ENCODE peak calls at places on chromosome 22, in seven cellular contexts. M, N, G, U, C, L and O are unnamed samples.

GRCh38 chr22:44330727-44331660 is 18.2 kb upstream of the SHISAL1 start:
- DNase-seq in L (no peak), U (no peak), M (no peak), C (no peak), N (peak), G (no peak), O (no peak)

GRCh38 chr22:19826619-19826950 is 28.1 kb downstream of the GNB1L start:
- DNase-seq in L (no peak), M (no peak), U (no peak), G (no peak), C (no peak), N (no peak), O (no peak)

GRCh38 chr22:27192135-27192900 is 534.9 kb downstream of the MIAT start:
- DNase-seq in G (no peak), L (no peak), C (no peak), U (no peak), N (no peak), M (peak), O (no peak)

GRCh38 chr22:43848366-43849171 is 13.7 kb downstream of the SULT4A1 start:
- DNase-seq in G (no peak), M (peak), L (no peak), U (no peak), C (no peak), N (peak), O (no peak)

GRCh38 chr22:39490135-39490798 is 11.8 kb upstream of the MIEF1 start:
- DNase-seq in U (peak), G (no peak), C (no peak), N (peak), L (peak), M (peak), O (peak)

GRCh38 chr22:31958625-31959239 is 14.4 kb downstream of the YWHAH start:
- DNase-seq in G (no peak), U (no peak), L (no peak), N (no peak), M (no peak), C (no peak), O (no peak)

GRCh38 chr22:21104126-21104691 is 58.5 kb downstream of the LRRC74B start:
- DNase-seq in U (no peak), M (no peak), N (no peak), L (no peak), C (no peak), G (no peak), O (no peak)

GRCh38 chr22:27597703-27598444 is 203.7 kb downstream of the MN1 start:
- DNase-seq in N (no peak), L (peak), G (no peak), U (no peak), M (no peak), C (no peak), O (no peak)

GRCh38 chr22:43476341-43476740 is 64.5 kb downstream of the MPPED1 start:
- DNase-seq in C (no peak), M (peak), G (no peak), L (no peak), N (no peak), U (peak), O (no peak)

GRCh38 chr22:45335021-45335818 is 25.5 kb downstream of the FAM118A start:
- DNase-seq in L (no peak), G (no peak), C (no peak), M (peak), U (no peak), N (peak), O (no peak)

GRCh38 chr22:32587449-32587848 is 112.8 kb downstream of the FBXO7 start:
- DNase-seq in M (no peak), N (no peak), G (no peak), C (no peak), L (peak), U (no peak), O (no peak)

GRCh38 chr22:19818264-19819208 is 36.1 kb downstream of the GNB1L start:
- DNase-seq in G (no peak), N (no peak), M (peak), U (no peak), L (no peak), C (no peak), O (no peak)

GRCh38 chr22:48268771-48269552 is 1506.5 kb downstream of the TBC1D22A start:
- DNase-seq in L (no peak), G (no peak), M (no peak), N (no peak), U (no peak), C (no peak), O (no peak)

GRCh38 chr22:35664955-35665577 is 16.8 kb downstream of the APOL6 start:
- DNase-seq in C (no peak), U (no peak), L (no peak), N (no peak), M (no peak), G (no peak), O (no peak)

GRCh38 chr22:24953294-24954113 is 988 bp downstream of the KIAA1671 start:
- DNase-seq in G (no peak), N (peak), U (no peak), C (no peak), L (no peak), M (peak), O (no peak)
- H3K27ac ChIP-seq in G (no peak), N (peak), U (peak), C (peak), L (peak), M (peak), O (no peak)

GRCh38 chr22:40628354-40629042 is 8.0 kb downstream of the MRTFA start:
- DNase-seq in U (no peak), C (no peak), N (no peak), L (no peak), G (no peak), M (no peak), O (no peak)

GRCh38 chr22:40624770-40625169 is 11.7 kb downstream of the MRTFA start:
- DNase-seq in L (no peak), M (no peak), N (no peak), G (no peak), C (no peak), U (no peak), O (no peak)

GRCh38 chr22:40631925-40632324 is 4.6 kb downstream of the MRTFA start:
- DNase-seq in M (no peak), C (no peak), N (no peak), U (no peak), G (no peak), L (no peak), O (no peak)

GRCh38 chr22:40627612-40628011 is 8.9 kb downstream of the MRTFA start:
- DNase-seq in N (no peak), L (no peak), M (no peak), G (no peak), C (no peak), U (no peak), O (no peak)

DNA sequence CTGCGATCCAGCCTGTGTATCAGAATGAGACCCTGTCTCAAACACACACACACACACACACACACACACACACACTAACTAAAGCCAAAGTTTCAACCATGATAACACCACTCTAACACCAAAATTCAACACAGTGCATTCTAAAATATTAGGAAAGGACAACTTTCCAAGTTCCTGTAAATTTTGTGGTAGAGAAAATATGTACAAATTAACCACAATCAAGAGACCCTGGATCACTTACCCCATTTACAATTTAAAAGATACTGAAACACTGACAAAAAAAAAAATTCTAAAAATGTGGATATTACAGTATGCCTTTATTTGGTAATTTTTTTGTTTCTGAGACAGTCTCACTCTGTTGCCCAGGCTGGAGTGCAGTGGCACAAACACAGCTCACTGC is 9.7 kb downstream of the MRTFA start:
- DNase-seq in G (no peak), L (no peak), U (no peak), M (no peak), N (no peak), C (no peak), O (no peak)
- H3K27ac ChIP-seq in G (no peak), L (no peak), U (no peak), M (no peak), N (no peak), C (no peak), O (no peak)

DNA sequence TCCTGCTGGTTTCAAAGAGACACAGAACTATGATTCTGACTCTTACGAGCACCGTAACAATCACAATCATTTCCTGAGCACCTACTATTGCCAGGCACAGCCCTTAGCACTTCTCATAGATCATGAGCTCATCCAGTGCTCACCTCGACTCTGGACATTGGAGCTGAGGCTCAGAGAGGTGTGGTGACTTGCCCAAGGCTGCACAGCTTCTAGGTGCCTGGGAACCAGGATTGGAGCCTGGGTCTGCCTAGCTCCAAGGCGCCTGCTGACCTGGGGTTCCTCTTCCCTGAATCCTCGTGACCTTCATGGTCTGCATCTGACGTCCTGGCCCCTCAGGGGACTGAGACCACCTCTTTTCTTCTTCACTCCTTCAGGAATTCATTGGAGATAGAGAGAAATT is 50.6 kb upstream of the CRYBB3 start:
- DNase-seq in N (no peak), U (no peak), C (no peak), L (no peak), G (no peak), M (no peak), O (no peak)
- H3K27ac ChIP-seq in N (no peak), U (no peak), C (no peak), L (no peak), G (no peak), M (no peak), O (no peak)

DNA sequence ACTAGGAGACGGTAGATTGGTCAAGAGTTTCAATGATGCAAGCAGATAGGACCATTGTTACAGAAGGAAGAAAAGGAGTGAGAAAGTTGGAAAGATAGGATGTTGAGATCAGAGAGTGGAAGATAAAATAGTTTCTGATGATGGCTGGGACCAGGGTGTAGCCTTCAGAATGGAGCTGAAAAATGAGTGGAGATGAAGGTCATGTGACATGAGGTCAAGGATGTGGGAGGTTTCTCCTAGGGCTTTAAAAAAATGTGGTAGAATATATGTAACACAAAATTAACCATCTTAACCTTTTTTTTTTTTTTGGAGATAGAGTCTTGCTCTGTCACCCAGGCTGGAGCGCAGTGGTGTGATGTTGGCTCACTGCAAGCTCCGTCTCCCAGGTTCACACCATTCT is 18.3 kb upstream of the PEX26 start:
- DNase-seq in N (no peak), C (no peak), G (no peak), L (no peak), U (no peak), M (no peak), O (no peak)
- H3K27ac ChIP-seq in N (no peak), C (no peak), G (peak), L (no peak), U (peak), M (no peak), O (no peak)

GRCh38 chr22:46791201-46791731 is 28.8 kb downstream of the TBC1D22A start:
- DNase-seq in U (no peak), M (no peak), G (no peak), N (no peak), L (no peak), C (no peak), O (peak)
- H3K27ac ChIP-seq in U (no peak), M (no peak), G (peak), N (no peak), L (no peak), C (peak), O (peak)